ENCODE peak calls at places on chromosomes 2 and 18, in eight cellular contexts. F, I, D, J, O, Z, E and U are unnamed samples.
A peak's percentile ranks its signal among the peaks of the same experiment; 100 is the strongest.

GRCh38 chr2:219126555-219126954 is 34.1 kb downstream of the NHEJ1 start:
- DNase-seq in I (no peak), D (peak; percentile 21), E (no peak), F (no peak), O (no peak), Z (no peak), J (no peak), U (no peak)

GRCh38 chr2:226124548-226125011 is 675.0 kb downstream of the IRS1 start:
- DNase-seq in I (peak; percentile 27), Z (no peak), O (no peak), E (peak; percentile 51), D (no peak), J (no peak), F (no peak), U (no peak)

GRCh38 chr2:48248251-48248933 is 281.6 kb upstream of the STON1 start:
- DNase-seq in O (no peak), Z (no peak), J (no peak), F (no peak), I (peak; percentile 91), E (peak; percentile 95), D (no peak), U (no peak)

GRCh38 chr2:69210386-69210785 is 176.6 kb downstream of the GFPT1 start:
- DNase-seq in E (peak; percentile 61), I (no peak), D (no peak), Z (no peak), F (no peak), J (no peak), O (no peak), U (no peak)

GRCh38 chr2:132761437-132761836 is 91.4 kb upstream of the LYPD1 start:
- DNase-seq in O (no peak), D (no peak), Z (no peak), E (no peak), F (no peak), J (no peak), I (no peak), U (no peak)

GRCh38 chr2:73614105-73614504 is 28.1 kb downstream of the NAT8 start:
- DNase-seq in Z (no peak), I (no peak), E (no peak), O (no peak), D (no peak), F (no peak), J (no peak), U (no peak)

GRCh38 chr2:237208373-237209045 is 122.8 kb downstream of the COPS8 start:
- DNase-seq in O (no peak), Z (no peak), E (peak; percentile 94), J (no peak), D (no peak), F (no peak), I (peak; percentile 79), U (no peak)

GRCh38 chr2:106117882-106118684 is 76.0 kb downstream of the UXS1 start:
- DNase-seq in O (no peak), D (peak; percentile 78), J (peak; percentile 92), F (no peak), I (peak; percentile 10), E (no peak), Z (no peak), U (no peak)

GRCh38 chr2:228767196-228767595 is 503.9 kb downstream of the PID1 start:
- DNase-seq in Z (no peak), F (no peak), J (no peak), E (peak; percentile 81), O (no peak), I (peak; percentile 73), D (no peak), U (no peak)

GRCh38 chr2:197054437-197054836 is 127.9 kb upstream of the PGAP1 start:
- DNase-seq in E (no peak), O (no peak), F (no peak), Z (no peak), I (peak; percentile 39), J (no peak), D (no peak), U (no peak)

GRCh38 chr2:158317642-158318041 is 138.9 kb downstream of the CCDC148 start:
- DNase-seq in J (no peak), D (no peak), I (no peak), E (no peak), F (no peak), Z (no peak), O (no peak), U (no peak)

GRCh38 chr2:224999784-225000183 is 42.5 kb downstream of the DOCK10 start:
- DNase-seq in D (no peak), E (peak; percentile 23), J (no peak), I (no peak), F (no peak), Z (no peak), O (no peak), U (no peak)

GRCh38 chr2:96195410-96196071 is 13.1 kb downstream of the STARD7 start:
- DNase-seq in E (peak; percentile 72), D (no peak), F (no peak), I (peak; percentile 83), J (no peak), O (no peak), Z (no peak), U (no peak)

GRCh38 chr18:65983750-65984149 is 232.9 kb downstream of the CDH7 start:
- DNase-seq in J (no peak), E (no peak), Z (no peak), D (no peak), F (no peak), O (no peak), I (no peak), U (no peak)

GRCh38 chr2:229714736-229715541 is 584 bp upstream of the DNER start:
- DNase-seq in D (peak; percentile 62), J (peak; percentile 82), O (peak; percentile 80), F (peak; percentile 85), I (peak; percentile 57), E (peak; percentile 87), Z (peak; percentile 83), U (no peak)

GRCh38 chr2:238031749-238032148 is 29.1 kb upstream of the SCLY start:
- DNase-seq in E (no peak), J (no peak), F (no peak), O (no peak), I (no peak), Z (no peak), D (no peak), U (no peak)

GRCh38 chr2:3940661-3941060 is 237.3 kb downstream of the DCDC2C start:
- DNase-seq in J (no peak), D (no peak), E (no peak), O (no peak), F (no peak), I (no peak), Z (no peak), U (no peak)

DNA sequence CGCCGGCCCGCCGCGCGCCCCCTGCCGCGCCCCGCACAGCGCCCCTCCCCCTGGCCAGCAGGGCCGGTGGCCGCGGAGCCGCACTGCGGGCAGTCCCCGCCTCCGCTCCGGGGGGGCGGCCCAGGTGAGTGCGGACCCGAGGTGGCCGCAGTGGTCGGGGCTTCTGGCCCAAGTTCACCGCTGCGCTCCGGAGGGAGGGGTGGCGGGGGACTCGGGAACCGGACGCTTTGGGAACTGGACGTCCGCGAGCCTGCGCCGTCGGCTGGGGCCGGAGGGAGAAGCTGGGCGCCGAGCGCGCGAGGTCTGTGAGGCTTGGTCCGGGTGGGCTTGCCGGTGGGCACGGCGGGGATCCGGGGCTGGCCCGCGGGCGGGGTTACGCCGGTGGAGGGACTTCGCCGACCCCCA is 587 bp upstream of the LDLRAD4 start:
- DNase-seq in D (peak; percentile 28), F (peak; percentile 81), E (no peak), O (no peak), Z (peak; percentile 75), J (no peak), I (no peak), U (no peak)
- H3K27ac ChIP-seq in D (peak overlapping the region; percentile 79), F (peak overlapping the region; percentile 83), E (no peak overlapping the region), O (peak overlapping the region; percentile 90), Z (peak overlapping the region; percentile 46), J (peak overlapping the region; percentile 77), I (no peak overlapping the region), U (peak overlapping the region; percentile 46)

DNA sequence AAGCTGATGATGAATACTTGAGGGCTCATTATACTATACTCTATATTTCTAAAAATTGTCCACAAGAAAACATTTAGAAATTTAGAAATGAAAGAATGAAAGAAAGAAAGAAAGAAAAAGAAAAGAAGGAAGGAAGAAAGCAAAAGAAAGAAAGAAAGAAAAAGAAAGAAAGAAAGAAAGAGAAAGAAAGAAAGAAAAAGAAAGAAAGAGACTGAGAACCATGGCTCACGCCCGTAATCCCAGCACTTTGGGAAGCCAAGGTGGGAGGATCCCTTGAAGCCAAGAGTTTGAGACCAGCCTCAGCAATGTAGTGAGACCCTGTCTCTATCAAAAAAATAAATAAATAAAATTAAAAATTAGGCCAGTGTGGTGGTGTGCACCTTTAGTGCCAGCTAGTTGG is 62.4 kb upstream of the NEDD4L start:
- DNase-seq in I (no peak), F (no peak), D (no peak), J (no peak), O (no peak), Z (no peak), E (no peak), U (no peak)
- H3K27ac ChIP-seq in I (no peak overlapping the region), F (no peak overlapping the region), D (no peak overlapping the region), J (no peak overlapping the region), O (no peak overlapping the region), Z (no peak overlapping the region), E (no peak overlapping the region), U (no peak overlapping the region)

GRCh38 chr18:79394438-79395307 is 1.1 kb upstream of the NFATC1 start:
- DNase-seq in Z (peak; percentile 65), F (peak; percentile 78), D (no peak), J (peak; percentile 82), O (peak; percentile 18), E (peak; percentile 85), I (peak; percentile 36), U (no peak)

GRCh38 chr18:79395761-79396404 is at the start of gene NFATC1:
- DNase-seq in E (peak; percentile 92), F (peak; percentile 95), J (peak; percentile 91), I (peak; percentile 59), Z (peak; percentile 83), D (peak; percentile 62), O (peak; percentile 60), U (peak; percentile 41)

GRCh38 chr18:79396431-79397287 is 929 bp downstream of the NFATC1 start:
- DNase-seq in J (peak; percentile 89), Z (peak; percentile 83), O (no peak), E (peak; percentile 77), D (peak; percentile 49), F (peak; percentile 87), I (peak; percentile 42), U (no peak)

GRCh38 chr18:79393626-79394401 is 1.9 kb upstream of the NFATC1 start:
- DNase-seq in F (peak; percentile 98), E (peak; percentile 92), J (peak; percentile 97), Z (peak; percentile 96), D (peak; percentile 91), I (peak; percentile 68), O (peak; percentile 81), U (peak; percentile 49)

GRCh38 chr18:79395308-79395640 is 456 bp upstream of the NFATC1 start:
- DNase-seq in O (no peak), F (peak; percentile 72), D (no peak), I (no peak), Z (no peak), J (no peak), E (no peak), U (no peak)
- H3K27ac ChIP-seq in O (no peak overlapping the region), F (peak overlapping the region; percentile 88), D (peak overlapping the region; percentile 82), I (no peak overlapping the region), Z (no peak overlapping the region), J (no peak overlapping the region), E (peak overlapping the region; percentile 92), U (no peak overlapping the region)

DNA sequence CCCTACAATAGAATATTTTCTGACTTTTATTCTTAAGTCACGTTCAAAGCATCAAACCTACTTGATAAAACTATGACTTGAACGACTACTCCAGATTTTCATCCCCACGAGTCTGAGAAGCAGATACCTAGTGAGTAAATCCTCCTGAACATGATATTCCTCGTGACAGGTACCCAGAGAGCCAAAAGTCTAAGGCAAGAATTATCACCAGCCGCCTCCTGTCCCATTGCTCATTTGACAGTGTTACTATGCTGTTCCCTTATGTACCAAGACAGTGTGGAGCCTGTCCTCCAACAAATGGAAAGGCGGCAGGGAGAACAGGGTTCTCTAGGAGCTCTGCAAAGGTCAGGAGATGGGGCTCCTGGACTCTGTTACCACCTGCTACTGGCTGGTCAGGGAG is 8.3 kb upstream of the ALPK2 start:
- DNase-seq in F (no peak), E (no peak), O (no peak), I (no peak), D (no peak), Z (no peak), J (no peak), U (no peak)
- H3K27ac ChIP-seq in F (no peak overlapping the region), E (no peak overlapping the region), O (no peak overlapping the region), I (no peak overlapping the region), D (no peak overlapping the region), Z (no peak overlapping the region), J (no peak overlapping the region), U (no peak overlapping the region)